ENCODE peak calls at places on chromosomes 5 and 9, in eight cellular contexts. One of them, this sample, is unnamed.

GRCh38 chr5:9348296-9348996 is 197.4 kb downstream of the SEMA5A start:
- DNase-seq in transverse colon: no peak
- DNase-seq in SK-MEL-5: no peak
- DNase-seq in right cardiac atrium: no peak
- DNase-seq in NAMALWA: no peak
- DNase-seq in GM13976: no peak
- DNase-seq in epithelial cell of esophagus: peak; percentile 82
- DNase-seq in NCI-H1105 treated with DMSO at 0.1 percent for 48 hours: no peak
- DNase-seq in this sample: peak; percentile 57

GRCh38 chr5:111229126-111229525 is 4.9 kb downstream of the CAMK4 start:
- DNase-seq in transverse colon: no peak
- DNase-seq in SK-MEL-5: no peak
- DNase-seq in right cardiac atrium: no peak
- DNase-seq in NAMALWA: peak; percentile 28
- DNase-seq in GM13976: no peak
- DNase-seq in epithelial cell of esophagus: no peak
- DNase-seq in NCI-H1105 treated with DMSO at 0.1 percent for 48 hours: no peak
- DNase-seq in this sample: no peak

GRCh38 chr5:142974449-142974848 is 204.3 kb downstream of the ARHGAP26 start:
- DNase-seq in transverse colon: no peak
- DNase-seq in SK-MEL-5: no peak
- DNase-seq in right cardiac atrium: no peak
- DNase-seq in NAMALWA: no peak
- DNase-seq in GM13976: no peak
- DNase-seq in epithelial cell of esophagus: no peak
- DNase-seq in NCI-H1105 treated with DMSO at 0.1 percent for 48 hours: no peak
- DNase-seq in this sample: no peak

GRCh38 chr5:1312993-1313833 is 18.3 kb upstream of the TERT start:
- DNase-seq in transverse colon: peak; percentile 55
- DNase-seq in SK-MEL-5: no peak
- DNase-seq in right cardiac atrium: no peak
- DNase-seq in NAMALWA: peak; percentile 85
- DNase-seq in GM13976: peak; percentile 75
- DNase-seq in epithelial cell of esophagus: peak; percentile 65
- DNase-seq in NCI-H1105 treated with DMSO at 0.1 percent for 48 hours: no peak
- DNase-seq in this sample: no peak

GRCh38 chr5:157603333-157604190 is 28.0 kb upstream of the ADAM19 start:
- DNase-seq in transverse colon: no peak
- DNase-seq in SK-MEL-5: peak; percentile 69
- DNase-seq in right cardiac atrium: no peak
- DNase-seq in NAMALWA: no peak
- DNase-seq in GM13976: no peak
- DNase-seq in epithelial cell of esophagus: peak; percentile 88
- DNase-seq in NCI-H1105 treated with DMSO at 0.1 percent for 48 hours: no peak
- DNase-seq in this sample: peak; percentile 93

GRCh38 chr5:116553366-116553765 is 21.3 kb downstream of the SEMA6A start:
- DNase-seq in transverse colon: no peak
- DNase-seq in SK-MEL-5: peak; percentile 72
- DNase-seq in right cardiac atrium: no peak
- DNase-seq in NAMALWA: no peak
- DNase-seq in GM13976: no peak
- DNase-seq in epithelial cell of esophagus: no peak
- DNase-seq in NCI-H1105 treated with DMSO at 0.1 percent for 48 hours: peak; percentile 70
- DNase-seq in this sample: no peak

GRCh38 chr9:92191801-92192200 is 76.6 kb upstream of the SPTLC1 start:
- DNase-seq in transverse colon: no peak
- DNase-seq in SK-MEL-5: no peak
- DNase-seq in right cardiac atrium: no peak
- DNase-seq in NAMALWA: no peak
- DNase-seq in GM13976: no peak
- DNase-seq in epithelial cell of esophagus: peak; percentile 59
- DNase-seq in NCI-H1105 treated with DMSO at 0.1 percent for 48 hours: no peak
- DNase-seq in this sample: no peak

GRCh38 chr5:40483316-40483715 is 196.4 kb upstream of the PTGER4 start:
- DNase-seq in transverse colon: no peak
- DNase-seq in SK-MEL-5: no peak
- DNase-seq in right cardiac atrium: no peak
- DNase-seq in NAMALWA: no peak
- DNase-seq in GM13976: no peak
- DNase-seq in epithelial cell of esophagus: no peak
- DNase-seq in NCI-H1105 treated with DMSO at 0.1 percent for 48 hours: no peak
- DNase-seq in this sample: peak; percentile 49

GRCh38 chr5:55918097-55919035 is 67.2 kb downstream of the IL31RA start:
- DNase-seq in transverse colon: no peak
- DNase-seq in SK-MEL-5: no peak
- DNase-seq in right cardiac atrium: no peak
- DNase-seq in NAMALWA: no peak
- DNase-seq in GM13976: peak; percentile 10
- DNase-seq in epithelial cell of esophagus: no peak
- DNase-seq in NCI-H1105 treated with DMSO at 0.1 percent for 48 hours: no peak
- DNase-seq in this sample: peak; percentile 64

GRCh38 chr9:93826209-93826608 is 128.9 kb downstream of the BARX1 start:
- DNase-seq in transverse colon: no peak
- DNase-seq in SK-MEL-5: no peak
- DNase-seq in right cardiac atrium: no peak
- DNase-seq in NAMALWA: no peak
- DNase-seq in GM13976: peak; percentile 61
- DNase-seq in epithelial cell of esophagus: no peak
- DNase-seq in NCI-H1105 treated with DMSO at 0.1 percent for 48 hours: no peak
- DNase-seq in this sample: no peak

GRCh38 chr9:34331191-34331590 is 1.8 kb downstream of the NUDT2 start:
- DNase-seq in transverse colon: no peak
- DNase-seq in SK-MEL-5: no peak
- DNase-seq in right cardiac atrium: no peak
- DNase-seq in NAMALWA: peak; percentile 52
- DNase-seq in GM13976: no peak
- DNase-seq in epithelial cell of esophagus: no peak
- DNase-seq in NCI-H1105 treated with DMSO at 0.1 percent for 48 hours: no peak
- DNase-seq in this sample: no peak

GRCh38 chr5:175092691-175093090 is 351.3 kb downstream of the DRD1 start:
- DNase-seq in transverse colon: no peak
- DNase-seq in SK-MEL-5: no peak
- DNase-seq in right cardiac atrium: no peak
- DNase-seq in NAMALWA: no peak
- DNase-seq in GM13976: no peak
- DNase-seq in epithelial cell of esophagus: no peak
- DNase-seq in NCI-H1105 treated with DMSO at 0.1 percent for 48 hours: no peak
- DNase-seq in this sample: no peak

GRCh38 chr9:2664675-2665065 is 43.1 kb downstream of the VLDLR start:
- DNase-seq in transverse colon: no peak
- DNase-seq in SK-MEL-5: no peak
- DNase-seq in right cardiac atrium: no peak
- DNase-seq in NAMALWA: no peak
- DNase-seq in GM13976: no peak
- DNase-seq in epithelial cell of esophagus: no peak
- DNase-seq in NCI-H1105 treated with DMSO at 0.1 percent for 48 hours: no peak
- DNase-seq in this sample: no peak

This sample was measured in LHCN-M2.